ENCODE peak calls at places on chromosomes 5 and 9, in four cellular contexts. E, Q, V and O are unnamed samples.

GRCh38 chr5:169037478-169037877 is 263.5 kb downstream of the SLIT3 start:
- DNase-seq in E (no peak), Q (no peak), V (no peak), O (no peak)

GRCh38 chr9:122318284-122318683 is 52.5 kb upstream of the PTGS1 start:
- DNase-seq in E (no peak), Q (no peak), V (peak), O (no peak)

GRCh38 chr5:115098041-115098702 is 71.5 kb downstream of the TRIM36 start:
- DNase-seq in E (peak), Q (peak), V (peak), O (no peak)

GRCh38 chr5:180910735-180911134 is 11.8 kb downstream of the BTNL8 start:
- DNase-seq in E (no peak), Q (peak), V (no peak), O (no peak)

GRCh38 chr9:132006657-132007370 is 72.9 kb downstream of the MED27 start:
- DNase-seq in E (peak), Q (no peak), V (peak), O (peak)

GRCh38 chr9:286091-286740 is 71.6 kb downstream of the DOCK8 start:
- DNase-seq in E (no peak), Q (no peak), V (no peak), O (no peak)

GRCh38 chr5:131258733-131259132 is 5.1 kb upstream of the CDC42SE2 start:
- DNase-seq in E (no peak), Q (no peak), V (peak), O (no peak)

GRCh38 chr5:40655138-40655537 is 24.6 kb upstream of the PTGER4 start:
- DNase-seq in E (no peak), Q (no peak), V (no peak), O (no peak)

GRCh38 chr5:124398471-124398870 is 348.0 kb downstream of the ZNF608 start:
- DNase-seq in E (no peak), Q (peak), V (peak), O (no peak)

GRCh38 chr5:109196486-109196885 is 213.3 kb downstream of the PJA2 start:
- DNase-seq in E (no peak), Q (peak), V (no peak), O (no peak)

GRCh38 chr5:88883566-88884434 is 816 bp upstream of the MEF2C start:
- DNase-seq in E (peak), Q (peak), V (peak), O (peak)

GRCh38 chr5:27474054-27474323 is 435.6 kb upstream of the CDH9 start:
- DNase-seq in E (no peak), Q (peak), V (no peak), O (no peak)

GRCh38 chr9:14428781-14429230 is 114.9 kb upstream of the NFIB start:
- DNase-seq in E (peak), Q (peak), V (peak), O (peak)

GRCh38 chr5:76679231-76679630 is 36.7 kb upstream of the F2R start:
- DNase-seq in E (no peak), Q (peak), V (no peak), O (no peak)

GRCh38 chr5:58153255-58153654 is 306.6 kb downstream of the PLK2 start:
- DNase-seq in E (no peak), Q (no peak), V (peak), O (no peak)

GRCh38 chr5:40828690-40829661 is 6.0 kb downstream of the RPL37 start:
- DNase-seq in E (no peak), Q (no peak), V (no peak), O (no peak)

GRCh38 chr5:181120311-181120710 is 10.7 kb downstream of the OR2V1 start:
- DNase-seq in E (no peak), Q (peak), V (peak), O (no peak)

GRCh38 chr5:96857454-96857853 is 18.8 kb upstream of the ERAP2 start:
- DNase-seq in E (no peak), Q (no peak), V (no peak), O (no peak)

GRCh38 chr5:5497132-5497748 is 74.8 kb downstream of the ICE1 start:
- DNase-seq in E (peak), Q (peak), V (peak), O (peak)

GRCh38 chr5:179860301-179860700 is 1.7 kb upstream of the MRNIP start:
- DNase-seq in E (no peak), Q (peak), V (no peak), O (no peak)

GRCh38 chr5:142248853-142249462 is 75.9 kb downstream of the SPRY4 start:
- DNase-seq in E (no peak), Q (peak), V (peak), O (no peak)

GRCh38 chr9:82598254-82599039 is 464.5 kb downstream of the RASEF start:
- DNase-seq in E (peak), Q (no peak), V (no peak), O (no peak)

GRCh38 chr9:32142074-32142473 is 242.4 kb upstream of the ACO1 start:
- DNase-seq in E (no peak), Q (no peak), V (no peak), O (no peak)

GRCh38 chr9:135415586-135415985 is 64.0 kb upstream of the PPP1R26 start:
- DNase-seq in E (no peak), Q (no peak), V (no peak), O (no peak)

GRCh38 chr5:132808448-132808847 is 4.7 kb upstream of the SOWAHA start:
- DNase-seq in E (no peak), Q (no peak), V (no peak), O (no peak)